ENCODE peak calls at places on chromosomes 12 and 14, in nine cellular contexts. One of them, this sample, is unnamed.

GRCh38 chr14:105526781-105527380 is 498 bp downstream of the TMEM121 start:
- DNase-seq in body of pancreas: no peak
- DNase-seq in GM23338: peak; percentile 37
- DNase-seq in CD8-positive, alpha-beta T cell: no peak
- DNase-seq in AG10803: no peak
- DNase-seq in esophagus muscularis mucosa: no peak
- DNase-seq in left ventricle myocardium inferior: no peak
- DNase-seq in uterus: no peak
- DNase-seq in tibial artery: no peak
- DNase-seq in this sample: no peak

GRCh38 chr12:95942106-95942531 is 295 bp downstream of the CCDC38 start:
- DNase-seq in left ventricle myocardium inferior: no peak
- DNase-seq in uterus: no peak
- DNase-seq in CD8-positive, alpha-beta T cell: no peak
- DNase-seq in AG10803: no peak
- DNase-seq in tibial artery: no peak
- DNase-seq in GM23338: peak; percentile 80
- DNase-seq in esophagus muscularis mucosa: no peak
- DNase-seq in body of pancreas: no peak
- DNase-seq in this sample: no peak

GRCh38 chr12:85923767-85924331 is 49.8 kb downstream of the NTS start:
- DNase-seq in tibial artery: no peak
- DNase-seq in left ventricle myocardium inferior: no peak
- DNase-seq in body of pancreas: no peak
- DNase-seq in GM23338: peak; percentile 47
- DNase-seq in uterus: no peak
- DNase-seq in CD8-positive, alpha-beta T cell: no peak
- DNase-seq in esophagus muscularis mucosa: no peak
- DNase-seq in AG10803: peak; percentile 31
- DNase-seq in this sample: peak; percentile 55

GRCh38 chr14:72855913-72856312 is 38.0 kb downstream of the DPF3 start:
- DNase-seq in body of pancreas: no peak
- DNase-seq in GM23338: no peak
- DNase-seq in CD8-positive, alpha-beta T cell: no peak
- DNase-seq in uterus: no peak
- DNase-seq in left ventricle myocardium inferior: no peak
- DNase-seq in AG10803: peak; percentile 88
- DNase-seq in esophagus muscularis mucosa: no peak
- DNase-seq in tibial artery: no peak
- DNase-seq in this sample: peak; percentile 37

GRCh38 chr14:53902307-53902706 is 54.3 kb downstream of the BMP4 start:
- DNase-seq in AG10803: no peak
- DNase-seq in left ventricle myocardium inferior: no peak
- DNase-seq in body of pancreas: no peak
- DNase-seq in uterus: no peak
- DNase-seq in GM23338: no peak
- DNase-seq in tibial artery: no peak
- DNase-seq in CD8-positive, alpha-beta T cell: no peak
- DNase-seq in esophagus muscularis mucosa: no peak
- DNase-seq in this sample: no peak

GRCh38 chr12:3304436-3305135 is 186.4 kb upstream of the PRMT8 start:
- DNase-seq in AG10803: peak; percentile 72
- DNase-seq in uterus: no peak
- DNase-seq in CD8-positive, alpha-beta T cell: no peak
- DNase-seq in left ventricle myocardium inferior: no peak
- DNase-seq in GM23338: no peak
- DNase-seq in body of pancreas: peak; percentile 32
- DNase-seq in tibial artery: no peak
- DNase-seq in esophagus muscularis mucosa: no peak
- DNase-seq in this sample: peak; percentile 89

GRCh38 chr12:12376636-12377448 is 20.0 kb downstream of the BORCS5 start:
- DNase-seq in CD8-positive, alpha-beta T cell: peak; percentile 37
- DNase-seq in body of pancreas: peak; percentile 69
- DNase-seq in GM23338: peak; percentile 92
- DNase-seq in uterus: peak; percentile 50
- DNase-seq in esophagus muscularis mucosa: no peak
- DNase-seq in left ventricle myocardium inferior: no peak
- DNase-seq in AG10803: peak; percentile 81
- DNase-seq in tibial artery: no peak
- DNase-seq in this sample: peak; percentile 85

GRCh38 chr14:105484069-105484996 is 2.4 kb upstream of the CRIP1 start:
- DNase-seq in tibial artery: peak; percentile 66
- DNase-seq in body of pancreas: no peak
- DNase-seq in uterus: peak; percentile 62
- DNase-seq in AG10803: peak; percentile 76
- DNase-seq in left ventricle myocardium inferior: peak; percentile 63
- DNase-seq in GM23338: no peak
- DNase-seq in esophagus muscularis mucosa: no peak
- DNase-seq in CD8-positive, alpha-beta T cell: peak; percentile 77
- DNase-seq in this sample: no peak

GRCh38 chr12:119153477-119154434 is 25.0 kb upstream of the HSPB8 start:
- DNase-seq in body of pancreas: peak; percentile 75
- DNase-seq in esophagus muscularis mucosa: no peak
- DNase-seq in left ventricle myocardium inferior: peak; percentile 49
- DNase-seq in GM23338: peak; percentile 100
- DNase-seq in AG10803: peak; percentile 17
- DNase-seq in uterus: peak; percentile 78
- DNase-seq in tibial artery: peak; percentile 45
- DNase-seq in CD8-positive, alpha-beta T cell: no peak
- DNase-seq in this sample: peak; percentile 24

GRCh38 chr14:81859071-81859470 is 325.4 kb upstream of the SEL1L start:
- DNase-seq in body of pancreas: no peak
- DNase-seq in tibial artery: no peak
- DNase-seq in AG10803: no peak
- DNase-seq in CD8-positive, alpha-beta T cell: no peak
- DNase-seq in esophagus muscularis mucosa: no peak
- DNase-seq in GM23338: no peak
- DNase-seq in uterus: no peak
- DNase-seq in left ventricle myocardium inferior: no peak
- DNase-seq in this sample: no peak

GRCh38 chr12:60308366-60309000 is 712.7 kb downstream of the SLC16A7 start:
- DNase-seq in esophagus muscularis mucosa: no peak
- DNase-seq in CD8-positive, alpha-beta T cell: no peak
- DNase-seq in body of pancreas: no peak
- DNase-seq in left ventricle myocardium inferior: no peak
- DNase-seq in uterus: no peak
- DNase-seq in AG10803: peak; percentile 13
- DNase-seq in GM23338: no peak
- DNase-seq in tibial artery: no peak
- DNase-seq in this sample: no peak

GRCh38 chr14:35044939-35045797 is 904 bp upstream of the FAM177A1 start:
- DNase-seq in esophagus muscularis mucosa: no peak
- DNase-seq in GM23338: no peak
- DNase-seq in CD8-positive, alpha-beta T cell: no peak
- DNase-seq in body of pancreas: peak; percentile 11
- DNase-seq in AG10803: peak; percentile 40
- DNase-seq in uterus: no peak
- DNase-seq in tibial artery: no peak
- DNase-seq in left ventricle myocardium inferior: no peak
- DNase-seq in this sample: peak; percentile 55

GRCh38 chr14:53848851-53849250 is 107.8 kb downstream of the BMP4 start:
- DNase-seq in AG10803: no peak
- DNase-seq in tibial artery: no peak
- DNase-seq in GM23338: no peak
- DNase-seq in CD8-positive, alpha-beta T cell: no peak
- DNase-seq in esophagus muscularis mucosa: peak; percentile 21
- DNase-seq in left ventricle myocardium inferior: no peak
- DNase-seq in body of pancreas: no peak
- DNase-seq in uterus: no peak
- DNase-seq in this sample: no peak

GRCh38 chr12:14850929-14851663 is 7.8 kb upstream of the ART4 start:
- DNase-seq in esophagus muscularis mucosa: no peak
- DNase-seq in body of pancreas: no peak
- DNase-seq in uterus: no peak
- DNase-seq in tibial artery: no peak
- DNase-seq in CD8-positive, alpha-beta T cell: no peak
- DNase-seq in GM23338: no peak
- DNase-seq in AG10803: no peak
- DNase-seq in left ventricle myocardium inferior: no peak
- DNase-seq in this sample: no peak

GRCh38 chr12:100337299-100337698 is 19.6 kb upstream of the SLC17A8 start:
- DNase-seq in body of pancreas: no peak
- DNase-seq in uterus: no peak
- DNase-seq in CD8-positive, alpha-beta T cell: no peak
- DNase-seq in tibial artery: no peak
- DNase-seq in left ventricle myocardium inferior: no peak
- DNase-seq in AG10803: no peak
- DNase-seq in GM23338: no peak
- DNase-seq in esophagus muscularis mucosa: no peak
- DNase-seq in this sample: no peak

GRCh38 chr14:47195582-47195981 is 479.8 kb downstream of the MDGA2 start:
- DNase-seq in left ventricle myocardium inferior: no peak
- DNase-seq in uterus: no peak
- DNase-seq in AG10803: no peak
- DNase-seq in GM23338: no peak
- DNase-seq in CD8-positive, alpha-beta T cell: no peak
- DNase-seq in esophagus muscularis mucosa: no peak
- DNase-seq in tibial artery: no peak
- DNase-seq in body of pancreas: no peak
- DNase-seq in this sample: no peak

GRCh38 chr12:110737532-110737931 is 5.2 kb downstream of the PPP1CC start:
- DNase-seq in AG10803: no peak
- DNase-seq in uterus: no peak
- DNase-seq in body of pancreas: no peak
- DNase-seq in GM23338: no peak
- DNase-seq in CD8-positive, alpha-beta T cell: no peak
- DNase-seq in left ventricle myocardium inferior: no peak
- DNase-seq in esophagus muscularis mucosa: no peak
- DNase-seq in tibial artery: no peak
- DNase-seq in this sample: no peak

GRCh38 chr14:66174453-66174891 is 311.7 kb upstream of the CCDC196 start:
- DNase-seq in left ventricle myocardium inferior: no peak
- DNase-seq in esophagus muscularis mucosa: no peak
- DNase-seq in uterus: no peak
- DNase-seq in GM23338: no peak
- DNase-seq in body of pancreas: no peak
- DNase-seq in CD8-positive, alpha-beta T cell: no peak
- DNase-seq in tibial artery: no peak
- DNase-seq in AG10803: no peak
- DNase-seq in this sample: no peak

GRCh38 chr14:99651953-99652746 is 7.2 kb downstream of the HHIPL1 start:
- DNase-seq in GM23338: no peak
- DNase-seq in tibial artery: no peak
- DNase-seq in AG10803: no peak
- DNase-seq in body of pancreas: no peak
- DNase-seq in CD8-positive, alpha-beta T cell: no peak
- DNase-seq in esophagus muscularis mucosa: no peak
- DNase-seq in left ventricle myocardium inferior: no peak
- DNase-seq in uterus: no peak
- DNase-seq in this sample: no peak

GRCh38 chr12:55970775-55971174 is 3.1 kb upstream of the RAB5B start:
- DNase-seq in CD8-positive, alpha-beta T cell: no peak
- DNase-seq in body of pancreas: no peak
- DNase-seq in esophagus muscularis mucosa: no peak
- DNase-seq in tibial artery: no peak
- DNase-seq in left ventricle myocardium inferior: no peak
- DNase-seq in AG10803: peak; percentile 25
- DNase-seq in GM23338: no peak
- DNase-seq in uterus: no peak
- DNase-seq in this sample: peak; percentile 80

GRCh38 chr12:45587877-45588530 is 141.5 kb upstream of the ARID2 start:
- DNase-seq in uterus: no peak
- DNase-seq in AG10803: no peak
- DNase-seq in body of pancreas: peak; percentile 7
- DNase-seq in esophagus muscularis mucosa: peak; percentile 55
- DNase-seq in tibial artery: no peak
- DNase-seq in left ventricle myocardium inferior: no peak
- DNase-seq in GM23338: no peak
- DNase-seq in CD8-positive, alpha-beta T cell: no peak
- DNase-seq in this sample: no peak
- TF ChIP-seq CTCF in uterus: no peak
- TF ChIP-seq CTCF in AG10803: no peak
- TF ChIP-seq CTCF in body of pancreas: no peak
- TF ChIP-seq CTCF in esophagus muscularis mucosa: no peak
- TF ChIP-seq CTCF in tibial artery: no peak
- TF ChIP-seq CTCF in left ventricle myocardium inferior: peak; percentile 39
- TF ChIP-seq CTCF in GM23338: peak; percentile 32
- TF ChIP-seq CTCF in CD8-positive, alpha-beta T cell: no peak
- TF ChIP-seq CTCF in this sample: no peak

GRCh38 chr14:37585971-37586759 is 8.9 kb downstream of the FOXA1 start:
- DNase-seq in tibial artery: no peak
- DNase-seq in uterus: no peak
- DNase-seq in AG10803: no peak
- DNase-seq in body of pancreas: no peak
- DNase-seq in esophagus muscularis mucosa: no peak
- DNase-seq in GM23338: peak; percentile 52
- DNase-seq in CD8-positive, alpha-beta T cell: no peak
- DNase-seq in left ventricle myocardium inferior: no peak
- DNase-seq in this sample: no peak
- H3K4me3 ChIP-seq in tibial artery: no peak overlapping the region
- H3K4me3 ChIP-seq in uterus: no peak overlapping the region
- H3K4me3 ChIP-seq in AG10803: no peak overlapping the region
- H3K4me3 ChIP-seq in body of pancreas: no peak overlapping the region
- H3K4me3 ChIP-seq in esophagus muscularis mucosa: no peak overlapping the region
- H3K4me3 ChIP-seq in GM23338: peak overlapping the region; percentile 52
- H3K4me3 ChIP-seq in CD8-positive, alpha-beta T cell: no peak overlapping the region
- H3K4me3 ChIP-seq in left ventricle myocardium inferior: no peak overlapping the region
- H3K4me3 ChIP-seq in this sample: no peak overlapping the region

DNA sequence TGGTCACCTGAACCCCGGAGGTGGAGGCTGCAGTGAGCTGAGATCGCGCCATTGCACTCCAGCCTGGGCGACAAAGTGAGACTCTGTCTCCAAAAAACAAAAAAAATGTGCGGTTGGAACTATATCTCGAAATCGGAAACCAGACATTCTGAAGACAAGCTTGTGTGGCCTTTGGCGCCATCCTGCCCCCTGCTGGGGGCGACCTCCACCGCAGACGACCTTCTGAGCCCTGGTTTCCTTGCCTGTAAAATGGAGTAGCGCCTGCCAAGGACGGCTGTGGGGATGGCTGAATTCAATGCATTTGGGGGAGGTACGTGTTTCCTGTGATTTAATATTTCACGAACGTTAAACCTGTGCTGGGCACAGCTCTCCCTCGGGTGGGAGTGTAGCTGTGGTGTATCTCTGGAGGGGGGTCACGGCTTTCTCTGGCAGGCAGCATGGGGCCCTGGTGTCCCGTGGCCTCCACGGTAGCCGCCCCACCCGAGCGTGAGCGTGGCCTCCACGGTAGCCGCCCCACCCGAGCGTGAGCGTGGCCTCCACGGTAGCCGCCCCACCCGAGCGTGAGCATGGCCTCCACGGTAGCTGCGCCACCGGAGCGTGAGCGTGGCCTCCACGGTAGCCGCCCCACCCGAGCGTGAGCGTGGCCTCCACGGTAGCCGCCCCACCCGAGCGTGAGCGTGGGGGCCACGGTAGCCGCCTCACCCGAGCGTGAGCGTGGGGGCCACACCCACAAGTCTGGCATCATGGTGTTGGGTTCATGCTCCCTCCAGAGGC is 55.3 kb downstream of the LRCOL1 start:
- DNase-seq in AG10803: no peak
- DNase-seq in GM23338: peak; percentile 68
- DNase-seq in left ventricle myocardium inferior: no peak
- DNase-seq in body of pancreas: peak; percentile 27
- DNase-seq in CD8-positive, alpha-beta T cell: peak; percentile 41
- DNase-seq in uterus: no peak
- DNase-seq in esophagus muscularis mucosa: no peak
- DNase-seq in tibial artery: no peak
- DNase-seq in this sample: peak; percentile 20
- TF ChIP-seq CTCF in AG10803: peak; percentile 27
- TF ChIP-seq CTCF in GM23338: peak; percentile 73
- TF ChIP-seq CTCF in left ventricle myocardium inferior: peak; percentile 28
- TF ChIP-seq CTCF in body of pancreas: no peak
- TF ChIP-seq CTCF in CD8-positive, alpha-beta T cell: no peak
- TF ChIP-seq CTCF in uterus: no peak
- TF ChIP-seq CTCF in esophagus muscularis mucosa: peak; percentile 11
- TF ChIP-seq CTCF in tibial artery: no peak
- TF ChIP-seq CTCF in this sample: peak; percentile 23

GRCh38 chr12:121223947-121224285 is 14.0 kb downstream of the P2RX4 start:
- DNase-seq in AG10803: no peak
- DNase-seq in body of pancreas: no peak
- DNase-seq in GM23338: no peak
- DNase-seq in CD8-positive, alpha-beta T cell: no peak
- DNase-seq in left ventricle myocardium inferior: no peak
- DNase-seq in esophagus muscularis mucosa: no peak
- DNase-seq in uterus: no peak
- DNase-seq in tibial artery: no peak
- DNase-seq in this sample: no peak
- H3K4me3 ChIP-seq in AG10803: no peak overlapping the region
- H3K4me3 ChIP-seq in body of pancreas: no peak overlapping the region
- H3K4me3 ChIP-seq in GM23338: no peak overlapping the region
- H3K4me3 ChIP-seq in CD8-positive, alpha-beta T cell: no peak overlapping the region
- H3K4me3 ChIP-seq in left ventricle myocardium inferior: no peak overlapping the region
- H3K4me3 ChIP-seq in esophagus muscularis mucosa: no peak overlapping the region
- H3K4me3 ChIP-seq in uterus: no peak overlapping the region
- H3K4me3 ChIP-seq in tibial artery: no peak overlapping the region
- H3K4me3 ChIP-seq in this sample: no peak overlapping the region